ENCODE peak calls at places on chromosomes 11 and 22, in five cellular contexts. A, C, T, H and G are unnamed samples.

GRCh38 chr22:49255154-49255553 is 572.5 kb downstream of the BRD1 start:
- DNase-seq in A (no peak), C (no peak), T (no peak), H (no peak), G (no peak)

GRCh38 chr11:76669901-76670474 is 559 bp downstream of the LRRC32 start:
- DNase-seq in A (no peak), C (no peak), T (peak), H (peak), G (peak)

GRCh38 chr11:3382613-3383275 is 3.8 kb upstream of the ZNF195 start:
- DNase-seq in A (no peak), C (no peak), T (no peak), H (no peak), G (no peak)

GRCh38 chr22:50008151-50009040 is 4.2 kb downstream of the IL17REL start:
- DNase-seq in A (peak), C (no peak), T (no peak), H (no peak), G (no peak)

GRCh38 chr11:46537121-46537520 is 56.7 kb downstream of the AMBRA1 start:
- DNase-seq in A (no peak), C (no peak), T (peak), H (peak), G (no peak)

GRCh38 chr11:12569499-12570040 is 104.7 kb upstream of the TEAD1 start:
- DNase-seq in A (no peak), C (no peak), T (peak), H (peak), G (peak)

GRCh38 chr11:25587496-25587895 is 744.4 kb upstream of the ANO3 start:
- DNase-seq in A (no peak), C (no peak), T (no peak), H (no peak), G (no peak)

GRCh38 chr11:115760921-115761320 is 256.7 kb upstream of the CADM1 start:
- DNase-seq in A (no peak), C (peak), T (no peak), H (no peak), G (no peak)

GRCh38 chr22:25644122-25644521 is 79.6 kb downstream of the GRK3 start:
- DNase-seq in A (no peak), C (no peak), T (peak), H (no peak), G (no peak)

GRCh38 chr11:48900131-48900800 is 83.4 kb downstream of the TRIM51G start:
- DNase-seq in A (no peak), C (no peak), T (no peak), H (no peak), G (no peak)

GRCh38 chr22:40853330-40853729 is 3.1 kb downstream of the ST13 start:
- DNase-seq in A (no peak), C (no peak), T (no peak), H (no peak), G (no peak)

DNA sequence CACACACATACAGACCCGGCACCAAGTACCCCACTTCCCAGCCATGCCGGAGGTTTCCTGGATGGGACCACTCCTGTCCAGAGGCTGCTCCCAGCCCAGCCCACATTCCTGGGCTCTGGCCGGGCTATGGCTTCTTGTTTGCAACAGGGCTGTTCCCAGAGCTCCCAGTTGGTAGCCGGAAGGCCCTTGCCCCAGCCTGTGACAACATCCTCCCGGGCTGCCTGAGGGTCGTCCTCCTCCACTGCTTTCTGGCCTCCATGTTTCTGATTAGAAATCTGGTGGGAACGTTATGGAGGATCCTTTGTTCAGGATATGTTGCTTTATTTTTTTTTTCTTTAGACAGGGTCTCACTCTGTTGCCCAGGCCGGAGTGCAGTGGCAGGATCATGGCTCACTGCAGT is 952 bp upstream of the CYP2D6 start:
- DNase-seq in A (no peak), C (no peak), T (no peak), H (no peak), G (no peak)
- H2BK120ac ChIP-seq in A (no peak), C (no peak), T (no peak), H (no peak), G (no peak)

DNA sequence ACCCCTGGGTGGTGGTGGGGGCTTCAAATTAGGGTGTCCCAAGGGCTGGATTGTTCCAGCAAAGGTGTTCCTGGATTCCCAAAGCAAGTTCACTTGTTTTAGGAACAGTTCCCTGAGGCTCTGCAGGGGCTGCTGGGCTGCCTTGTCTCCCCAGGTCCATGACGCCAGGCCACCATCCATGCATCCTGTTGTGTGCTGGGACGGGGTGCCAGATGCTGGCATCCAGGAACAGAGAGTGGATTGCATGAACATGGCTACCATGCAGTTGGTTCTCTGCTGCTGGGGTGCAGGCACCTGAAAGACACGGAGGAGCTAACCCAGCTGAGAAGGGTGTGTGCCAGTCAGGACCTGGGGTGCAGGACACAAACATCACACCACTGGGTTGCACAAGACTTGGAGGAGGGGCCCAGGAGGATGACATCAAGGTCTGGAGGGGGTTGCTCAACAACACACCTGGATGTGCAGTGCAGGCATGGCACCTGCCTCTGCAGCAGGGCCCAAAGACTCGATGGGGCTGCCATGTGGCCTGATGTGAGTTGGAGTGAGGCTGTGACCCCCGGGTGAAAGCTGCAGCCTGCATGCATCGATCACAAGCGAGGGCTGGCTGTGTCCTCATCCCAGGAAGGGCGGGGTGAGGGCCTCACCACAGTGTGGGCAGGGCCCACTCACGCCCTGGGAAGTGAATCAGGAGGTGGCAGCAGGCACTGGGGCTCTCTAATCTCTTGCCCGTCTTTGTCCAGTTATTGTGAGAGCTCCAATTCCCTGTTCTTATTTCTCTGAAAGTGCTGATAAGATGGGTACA is 74.0 kb upstream of the CLDN5 start:
- DNase-seq in A (no peak), C (no peak), T (no peak), H (no peak), G (no peak)
- H3K14ac ChIP-seq in A (no peak), C (peak), T (no peak), H (peak), G (no peak)

DNA sequence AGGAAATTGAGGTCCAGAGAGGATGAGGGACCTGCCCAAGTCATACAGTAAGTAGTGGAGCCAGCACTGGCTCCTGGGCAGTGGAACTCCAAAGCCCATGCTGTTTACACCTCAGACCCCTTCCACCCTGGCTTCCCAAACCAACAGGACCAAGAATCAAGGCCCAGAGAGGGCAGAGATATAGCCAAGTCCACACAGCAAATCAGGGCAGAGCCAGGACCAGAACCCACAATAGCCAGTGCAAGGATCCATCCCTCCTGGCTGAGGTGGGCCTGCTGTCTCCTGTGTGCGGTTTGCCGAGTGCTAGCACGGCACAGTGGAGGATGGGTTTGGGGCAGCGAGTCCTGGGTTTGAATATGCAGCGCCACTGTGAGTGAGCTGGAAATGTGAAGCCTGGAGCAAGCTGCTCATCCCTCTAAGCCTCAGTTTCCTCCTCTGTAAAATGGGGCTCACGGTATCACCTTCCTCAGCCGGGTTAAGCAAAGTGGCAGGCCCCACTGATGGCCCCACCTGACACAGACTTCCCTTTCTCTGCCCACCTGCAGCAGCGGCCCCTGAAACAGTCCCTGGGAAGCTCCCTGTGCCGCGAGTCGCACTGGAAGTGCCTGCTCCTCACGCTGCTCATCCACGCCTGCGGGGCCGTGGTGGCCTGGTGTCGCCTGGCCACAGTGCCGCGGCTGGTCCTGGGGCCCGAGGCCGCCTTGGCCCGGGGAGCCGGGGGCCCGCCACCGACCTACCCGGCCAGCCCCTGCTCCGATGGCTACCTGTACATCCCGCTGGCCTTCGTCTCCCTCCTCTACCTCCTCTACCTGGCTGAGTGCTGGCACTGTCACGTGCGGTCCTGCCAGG is 2.3 kb downstream of the TMEM151A start:
- DNase-seq in A (peak), C (no peak), T (no peak), H (no peak), G (no peak)
- H3K27ac ChIP-seq in A (no peak), C (no peak), T (no peak), H (no peak), G (no peak)

GRCh38 chr11:61791737-61792309 is 576 bp downstream of the TMEM258 start:
- DNase-seq in A (no peak), C (peak), T (peak), H (peak), G (peak)
- H2BK120ac ChIP-seq in A (no peak), C (no peak), T (peak), H (no peak), G (peak)

DNA sequence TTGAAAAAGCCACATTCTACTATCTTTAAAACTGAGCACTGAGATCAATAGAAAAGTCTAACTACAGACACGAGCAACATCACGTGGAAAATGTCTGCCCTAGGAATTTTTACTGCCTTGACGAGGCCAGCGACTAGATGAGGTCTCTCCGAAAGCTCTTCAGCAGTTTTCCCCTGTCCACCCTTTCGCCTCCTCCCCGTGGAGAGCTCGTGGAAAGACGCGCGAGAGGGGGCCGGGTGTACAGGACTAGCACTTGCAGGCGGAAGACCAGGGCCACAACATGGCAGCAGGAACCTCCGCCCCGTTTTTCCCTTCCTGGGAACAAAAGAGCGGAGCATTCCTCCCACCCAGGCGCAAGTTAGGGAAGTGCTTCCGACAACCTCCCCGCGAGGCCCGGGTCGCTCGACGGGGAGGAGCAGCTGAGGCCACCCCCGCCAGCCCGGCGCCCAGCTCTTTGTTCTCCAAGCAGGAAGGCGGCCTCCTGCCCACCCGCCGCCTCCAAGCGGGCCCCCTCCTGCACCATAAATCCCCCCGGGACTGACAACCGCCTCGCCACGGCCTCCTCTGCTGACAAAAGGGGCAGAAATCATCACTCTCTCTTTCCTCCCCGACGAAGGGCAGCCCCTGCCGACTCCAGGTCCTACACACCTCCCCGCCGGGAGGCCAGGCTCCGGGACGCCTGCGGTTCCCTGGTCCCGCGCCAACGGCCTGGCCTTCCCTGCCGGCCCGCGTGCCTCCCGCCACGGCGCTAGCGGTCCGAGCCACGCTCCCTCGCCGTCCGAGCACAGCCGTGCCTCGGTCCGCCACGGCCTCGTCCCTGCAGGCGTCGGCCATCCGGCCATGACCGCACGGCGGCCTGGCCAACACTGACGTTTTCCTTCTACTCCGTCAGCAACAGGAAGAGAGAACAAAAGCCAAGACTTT is 835 bp downstream of the EIF4G2 start:
- DNase-seq in A (peak), C (peak), T (peak), H (peak), G (no peak)
- H3K14ac ChIP-seq in A (peak), C (peak), T (peak), H (peak), G (peak)

DNA sequence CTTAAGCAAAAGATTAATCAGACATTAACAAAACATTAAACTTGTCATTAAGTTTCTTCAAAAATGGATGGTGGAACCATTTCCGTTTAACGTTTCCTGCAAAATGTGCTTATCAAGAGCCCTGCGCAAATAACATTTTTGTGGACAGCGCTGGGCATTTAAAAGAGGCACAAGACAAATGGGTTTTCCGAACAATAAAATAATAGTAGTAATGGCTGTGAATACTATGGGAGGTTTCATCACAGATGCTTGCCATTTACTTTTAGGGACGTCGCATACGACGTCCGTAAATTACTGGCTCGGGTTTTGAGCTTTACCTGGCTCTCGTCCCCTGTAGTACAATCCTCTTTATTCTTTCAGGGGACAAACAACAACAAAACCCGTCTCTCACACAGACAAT is 1.0 kb downstream of the NPAT start:
- DNase-seq in A (no peak), C (no peak), T (peak), H (peak), G (no peak)
- H3K27ac ChIP-seq in A (no peak), C (no peak), T (peak), H (no peak), G (no peak)

DNA sequence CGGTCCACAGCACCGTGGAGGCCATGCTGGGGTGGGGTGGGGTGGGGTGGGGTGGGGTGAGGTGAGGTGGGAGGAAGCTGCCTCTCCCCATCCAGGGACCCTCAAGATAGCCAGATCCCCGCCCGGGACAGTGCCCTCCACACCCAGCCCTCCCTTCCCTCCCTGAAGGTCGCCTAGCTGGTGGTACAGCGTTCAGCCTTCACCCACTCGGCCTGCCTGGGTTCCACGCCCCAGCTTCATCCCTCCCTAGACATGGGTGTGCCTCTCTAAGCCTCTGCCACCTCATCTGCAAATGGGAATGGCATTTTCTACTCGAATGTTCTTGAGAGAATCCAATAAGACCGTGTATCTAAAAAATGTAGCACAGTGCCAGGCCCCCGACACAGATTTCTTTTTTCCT is 17.8 kb downstream of the KCTD17 start:
- DNase-seq in A (no peak), C (no peak), T (no peak), H (no peak), G (no peak)
- H2BK120ac ChIP-seq in A (no peak), C (peak), T (no peak), H (no peak), G (no peak)